ENCODE peak calls at places on chromosomes 16 and 17, in nine cellular contexts. R, V, S, B, G, K, N, D and A are unnamed samples. For H3K4me1, the result is how much of the 10 kb centered on the place peaks cover.

GRCh38 chr17:80724723-80725388 is 180.2 kb downstream of the RPTOR start:
- DNase-seq in R (no peak), V (no peak), S (no peak), B (no peak), G (peak), K (peak), N (peak), D (no peak), A (no peak)

GRCh38 chr17:6510321-6511023 is 45.9 kb downstream of the PITPNM3 start:
- DNase-seq in R (no peak), V (no peak), S (no peak), B (no peak), G (no peak), K (no peak), N (no peak), D (no peak), A (peak)

GRCh38 chr16:4653981-4654380 is 29.4 kb downstream of the MGRN1 start:
- DNase-seq in R (no peak), V (no peak), S (no peak), B (peak), G (peak), K (no peak), N (no peak), D (peak), A (no peak)

GRCh38 chr17:31524926-31525800 is 133.7 kb downstream of the RAB11FIP4 start:
- DNase-seq in R (peak), V (peak), S (no peak), B (peak), G (peak), K (peak), N (peak), D (peak), A (peak)

GRCh38 chr16:56115817-56116576 is 75.3 kb upstream of the GNAO1 start:
- DNase-seq in R (no peak), V (no peak), S (no peak), B (no peak), G (no peak), K (no peak), N (no peak), D (no peak), A (no peak)

GRCh38 chr17:44220211-44221071 is 966 bp upstream of the UBTF start:
- DNase-seq in R (no peak), V (peak), S (no peak), B (peak), G (peak), K (peak), N (peak), D (peak), A (peak)

GRCh38 chr17:82881292-82881823 is 41.5 kb upstream of the ZNF750 start:
- DNase-seq in R (no peak), V (no peak), S (no peak), B (no peak), G (no peak), K (no peak), N (no peak), D (no peak), A (no peak)

GRCh38 chr17:68598074-68598473 is 3.1 kb downstream of the FAM20A start:
- DNase-seq in R (no peak), V (no peak), S (no peak), B (no peak), G (no peak), K (no peak), N (no peak), D (no peak), A (no peak)

GRCh38 chr17:29567362-29568330 is 809 bp upstream of the ABHD15 start:
- DNase-seq in R (peak), V (peak), S (no peak), B (peak), G (peak), K (peak), N (peak), D (peak), A (peak)

GRCh38 chr16:75062944-75063444 is 53.6 kb downstream of the LDHD start:
- DNase-seq in R (no peak), V (no peak), S (no peak), B (no peak), G (no peak), K (no peak), N (no peak), D (no peak), A (no peak)

GRCh38 chr16:75061677-75062076 is 54.9 kb downstream of the LDHD start:
- DNase-seq in R (peak), V (no peak), S (no peak), B (no peak), G (no peak), K (peak), N (peak), D (no peak), A (no peak)

GRCh38 chr16:75063549-75064082 is 53.0 kb downstream of the LDHD start:
- DNase-seq in R (no peak), V (no peak), S (no peak), B (no peak), G (no peak), K (no peak), N (no peak), D (no peak), A (no peak)

GRCh38 chr16:75060708-75061107 is 55.9 kb downstream of the LDHD start:
- DNase-seq in R (no peak), V (no peak), S (no peak), B (no peak), G (no peak), K (no peak), N (no peak), D (no peak), A (no peak)

GRCh38 chr16:75062135-75062943 is 54.2 kb downstream of the LDHD start:
- DNase-seq in R (peak), V (no peak), S (no peak), B (no peak), G (no peak), K (peak), N (peak), D (no peak), A (no peak)
- TF ChIP-seq CTCF in R (no peak), V (no peak), S (no peak), B (no peak), G (no peak), K (no peak), N (no peak), D (no peak), A (no peak)

GRCh38 chr16:15495898-15496297 is 61.5 kb downstream of the BMERB1 start:
- DNase-seq in R (no peak), V (no peak), S (no peak), B (no peak), G (no peak), K (no peak), N (no peak), D (no peak), A (no peak)
- H3K4me1 ChIP-seq in R (under half), V (under half), S (under half), B (under half), G (half or more), K (under half), N (under half), D (under half), A (under half)

GRCh38 chr16:76182092-76182635 is 95.0 kb upstream of the CNTNAP4 start:
- DNase-seq in R (no peak), V (no peak), S (no peak), B (no peak), G (no peak), K (no peak), N (no peak), D (no peak), A (no peak)

GRCh38 chr16:76175718-76176117 is 101.5 kb upstream of the CNTNAP4 start:
- DNase-seq in R (no peak), V (no peak), S (no peak), B (no peak), G (no peak), K (no peak), N (no peak), D (no peak), A (no peak)

GRCh38 chr16:76176153-76176552 is 101.0 kb upstream of the CNTNAP4 start:
- DNase-seq in R (no peak), V (peak), S (no peak), B (no peak), G (no peak), K (no peak), N (no peak), D (no peak), A (no peak)

DNA sequence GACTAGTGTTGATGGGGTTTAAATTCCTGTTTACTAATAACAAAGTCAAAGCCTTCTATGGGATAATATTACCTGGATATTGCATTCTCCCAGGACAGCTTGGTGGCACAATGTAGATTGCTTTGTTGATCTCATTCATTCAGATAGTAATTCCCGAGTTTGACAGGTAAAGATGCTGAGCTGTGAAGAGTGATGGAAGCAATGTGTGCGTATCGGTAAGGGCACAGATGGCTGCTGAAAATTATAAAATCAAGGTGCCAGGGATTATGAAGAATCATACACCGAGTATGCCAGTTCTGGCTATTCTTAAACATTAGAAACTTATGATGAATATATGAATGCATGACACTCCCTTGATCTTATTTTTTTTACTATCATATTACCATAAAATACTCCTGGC is 100.6 kb upstream of the CNTNAP4 start:
- DNase-seq in R (no peak), V (no peak), S (no peak), B (no peak), G (no peak), K (no peak), N (no peak), D (no peak), A (no peak)
- H3K4me3 ChIP-seq in R (no peak), V (peak), S (no peak), B (no peak), G (no peak), K (no peak), N (no peak), D (no peak), A (no peak)

DNA sequence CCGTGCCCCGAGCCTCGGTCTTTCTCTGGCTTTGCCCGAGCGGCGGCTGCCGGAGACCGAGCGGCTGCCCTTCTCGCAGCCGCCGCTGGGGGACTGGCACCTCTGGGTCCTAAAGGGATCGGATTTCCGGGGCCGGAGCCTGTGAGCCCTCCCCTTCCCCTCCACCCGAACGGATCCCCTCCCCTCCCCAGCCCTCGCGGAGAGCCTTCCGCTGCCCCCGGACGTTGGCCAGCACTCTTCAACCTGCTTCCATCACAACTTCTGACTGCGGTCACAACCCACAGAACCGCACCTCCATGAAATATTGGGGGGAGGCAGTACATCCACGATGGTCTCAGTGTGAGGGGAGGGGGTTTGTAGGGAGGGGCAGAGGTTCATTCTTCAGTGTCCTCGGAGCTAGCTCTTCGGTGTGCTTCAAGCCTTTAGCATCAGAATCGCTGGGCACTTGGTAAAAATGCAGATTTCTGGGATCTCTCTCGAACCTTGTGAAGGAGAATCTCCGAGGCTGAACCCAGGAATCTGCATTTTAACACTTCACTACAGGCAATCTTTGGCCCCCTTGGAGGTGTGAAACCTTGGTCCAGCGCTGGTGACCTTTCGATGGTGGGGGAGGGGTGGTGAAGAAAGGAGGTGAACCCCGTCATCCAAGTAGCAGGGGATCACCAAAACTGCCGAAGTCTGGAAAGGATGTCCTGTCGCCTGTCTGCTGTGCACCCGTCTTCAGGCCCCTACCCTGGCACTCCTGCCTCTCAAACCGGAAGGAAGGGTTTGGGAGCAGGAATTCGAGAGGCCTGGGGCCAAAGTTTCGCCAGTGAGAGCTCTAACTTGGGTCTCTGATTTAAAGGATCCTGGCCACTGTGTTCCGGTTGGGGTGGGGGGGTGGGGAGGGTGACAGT is 812 bp upstream of the PPP1R9B start:
- DNase-seq in R (peak), V (peak), S (no peak), B (peak), G (peak), K (peak), N (peak), D (peak), A (peak)
- TF ChIP-seq CTCF in R (peak), V (peak), S (no peak), B (peak), G (peak), K (peak), N (peak), D (peak), A (peak)

GRCh38 chr17:81866440-81867122 is 4.6 kb downstream of the ARHGDIA start:
- DNase-seq in R (no peak), V (no peak), S (no peak), B (no peak), G (no peak), K (no peak), N (peak), D (no peak), A (no peak)

GRCh38 chr17:81863123-81863675 is 2.9 kb upstream of the P4HB start:
- DNase-seq in R (no peak), V (no peak), S (no peak), B (no peak), G (no peak), K (no peak), N (no peak), D (no peak), A (no peak)

GRCh38 chr17:81865358-81865732 is 5.0 kb upstream of the P4HB start:
- DNase-seq in R (no peak), V (no peak), S (no peak), B (no peak), G (no peak), K (no peak), N (no peak), D (no peak), A (no peak)

GRCh38 chr17:81865733-81866439 is 5.3 kb downstream of the ARHGDIA start:
- DNase-seq in R (peak), V (peak), S (no peak), B (no peak), G (no peak), K (no peak), N (no peak), D (peak), A (no peak)

DNA sequence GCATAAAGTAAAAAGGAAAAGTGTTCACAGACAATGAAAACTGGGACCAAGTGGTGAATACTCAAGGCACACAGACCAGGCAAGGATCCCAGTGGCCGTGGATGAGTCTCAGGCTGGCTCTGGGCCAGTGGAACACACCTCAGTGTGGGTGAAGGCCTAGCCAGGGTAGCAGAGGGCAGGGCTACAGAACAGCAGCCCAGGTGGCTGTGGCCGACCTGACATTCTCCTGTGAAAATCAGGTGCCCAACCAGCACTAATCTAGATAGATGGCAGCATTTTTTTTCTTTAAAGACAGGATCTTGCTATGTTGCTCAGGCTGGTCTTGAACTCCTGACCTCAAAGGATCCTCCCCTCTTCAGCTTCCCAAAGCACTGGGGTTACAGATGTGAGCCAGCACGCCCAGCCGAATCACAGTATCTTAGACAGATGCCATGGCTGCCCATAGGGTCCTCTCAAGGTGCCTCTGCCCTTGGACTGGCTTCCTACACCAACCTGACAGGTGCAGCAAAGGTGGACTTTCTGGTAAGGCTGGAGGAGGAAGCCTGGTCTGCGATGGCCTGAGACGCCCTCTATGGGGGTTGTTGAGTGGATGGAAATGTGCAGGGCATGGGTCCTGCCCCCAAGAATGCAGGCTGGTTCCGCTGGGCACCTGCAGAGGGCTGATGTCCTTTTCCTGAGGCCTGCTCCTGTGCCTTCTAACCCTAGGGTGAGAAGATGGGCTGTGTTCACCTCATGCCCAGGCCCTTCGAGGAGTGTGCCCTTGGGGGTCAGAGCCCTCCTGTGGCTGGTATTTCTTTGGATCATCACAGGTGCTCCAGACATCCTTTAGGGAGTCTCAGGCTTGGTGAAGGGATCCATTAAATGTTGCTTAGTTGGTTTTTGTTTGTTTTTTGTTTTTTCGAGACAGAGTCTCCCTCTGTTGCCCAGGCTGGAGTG is 3.8 kb upstream of the P4HB start:
- DNase-seq in R (no peak), V (peak), S (no peak), B (no peak), G (peak), K (no peak), N (no peak), D (no peak), A (peak)
- H3K4me1 ChIP-seq in R (under half), V (under half), S (half or more), B (under half), G (half or more), K (under half), N (under half), D (half or more), A (under half)

DNA sequence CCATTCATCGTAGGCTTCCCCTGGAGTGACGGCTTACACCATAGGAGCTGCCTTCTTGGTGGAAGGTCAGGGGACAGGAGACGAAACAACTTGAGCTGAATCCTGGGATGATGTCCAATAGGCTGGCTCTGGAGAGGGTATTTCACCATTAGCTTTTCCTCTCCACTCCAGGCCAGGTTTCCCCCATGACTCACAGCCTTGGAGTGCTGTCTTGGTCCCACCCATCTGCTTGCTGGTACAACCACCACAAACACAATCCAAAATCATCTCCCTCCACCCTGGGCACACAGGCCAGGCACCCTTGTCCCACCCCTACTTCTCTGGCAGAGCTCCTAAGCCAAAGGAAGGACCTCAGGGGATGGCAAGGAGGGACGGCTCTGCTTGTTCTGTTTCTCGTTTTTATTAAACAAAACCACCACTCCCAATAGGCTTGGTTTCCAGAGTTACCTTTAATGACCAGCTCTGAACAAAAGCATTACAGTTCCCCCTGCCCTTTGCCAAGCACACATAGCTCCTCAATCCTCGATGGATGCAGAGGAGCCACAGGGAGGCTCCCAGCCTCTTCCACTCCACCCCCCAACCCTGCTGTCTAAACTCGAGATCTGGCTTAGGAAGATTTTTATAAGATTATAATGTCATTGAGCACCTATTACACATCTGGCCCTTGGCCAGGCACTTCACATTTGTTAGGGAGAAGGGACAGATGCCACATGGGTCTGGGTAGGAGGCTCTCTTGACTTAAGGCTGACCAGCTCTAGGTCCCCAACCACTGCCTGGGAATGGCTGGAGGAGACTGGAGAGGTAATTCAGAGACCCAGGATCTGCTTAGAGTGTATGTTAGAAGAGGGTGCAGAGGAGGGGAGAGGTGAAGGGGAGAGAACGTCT is 13.3 kb downstream of the CAVIN1 start:
- DNase-seq in R (peak), V (no peak), S (no peak), B (peak), G (peak), K (peak), N (peak), D (peak), A (peak)
- H3K4me3 ChIP-seq in R (no peak), V (no peak), S (no peak), B (peak), G (peak), K (no peak), N (no peak), D (no peak), A (no peak)

GRCh38 chr17:74785096-74785980 is 9.2 kb upstream of the NAT9 start:
- DNase-seq in R (no peak), V (peak), S (no peak), B (no peak), G (no peak), K (no peak), N (no peak), D (no peak), A (no peak)
- TF ChIP-seq CTCF in R (no peak), V (no peak), S (no peak), B (no peak), G (no peak), K (no peak), N (no peak), D (no peak), A (peak)

GRCh38 chr16:8934601-8935000 is 29.1 kb downstream of the USP7 start:
- DNase-seq in R (no peak), V (no peak), S (no peak), B (no peak), G (no peak), K (no peak), N (no peak), D (no peak), A (no peak)

GRCh38 chr16:8936421-8936820 is 27.3 kb downstream of the USP7 start:
- DNase-seq in R (no peak), V (peak), S (no peak), B (no peak), G (peak), K (no peak), N (peak), D (peak), A (peak)

GRCh38 chr16:8941718-8942344 is 21.9 kb downstream of the USP7 start:
- DNase-seq in R (no peak), V (no peak), S (no peak), B (no peak), G (no peak), K (no peak), N (no peak), D (no peak), A (no peak)

GRCh38 chr16:8935989-8936388 is 27.7 kb downstream of the USP7 start:
- DNase-seq in R (no peak), V (no peak), S (no peak), B (no peak), G (peak), K (no peak), N (no peak), D (peak), A (peak)

GRCh38 chr16:8937803-8938202 is 25.9 kb downstream of the USP7 start:
- DNase-seq in R (no peak), V (no peak), S (no peak), B (no peak), G (no peak), K (no peak), N (no peak), D (no peak), A (no peak)
- H3K4me1 ChIP-seq in R (under half), V (under half), S (half or more), B (under half), G (under half), K (under half), N (under half), D (under half), A (under half)

GRCh38 chr17:28057731-28058246 is 15.3 kb downstream of the NLK start:
- DNase-seq in R (no peak), V (no peak), S (no peak), B (no peak), G (peak), K (no peak), N (peak), D (no peak), A (no peak)
- H3K4me3 ChIP-seq in R (no peak), V (no peak), S (no peak), B (no peak), G (no peak), K (no peak), N (no peak), D (no peak), A (peak)